ENCODE peak calls at places on chromosomes 12 and 14, in eight cellular contexts. V, N, X, S, Y, U, P and W are unnamed samples.

GRCh38 chr14:84065811-84066210 is 1464.1 kb upstream of the FLRT2 start:
- DNase-seq in Y (no peak), S (no peak), N (no peak), U (no peak), P (no peak), X (no peak), V (no peak), W (no peak)

GRCh38 chr12:66596189-66596588 is 82.7 kb downstream of the GRIP1 start:
- DNase-seq in U (no peak), S (no peak), X (no peak), N (no peak), P (no peak), Y (no peak), V (no peak), W (no peak)

GRCh38 chr14:67577909-67578749 is 21.9 kb downstream of the PIGH start:
- DNase-seq in U (no peak), N (peak; percentile 69), V (no peak), P (no peak), X (no peak), S (no peak), Y (no peak), W (no peak)

GRCh38 chr14:66944872-66945271 is 244.4 kb upstream of the GARIN2 start:
- DNase-seq in V (no peak), P (no peak), S (no peak), N (no peak), X (no peak), U (no peak), Y (no peak), W (no peak)

GRCh38 chr12:69435644-69436043 is 34.5 kb upstream of the FRS2 start:
- DNase-seq in Y (no peak), P (no peak), X (no peak), V (no peak), N (no peak), S (no peak), U (no peak), W (no peak)

GRCh38 chr14:104146651-104147345 is 8.4 kb downstream of the KIF26A start:
- DNase-seq in X (peak; percentile 2), U (peak; percentile 57), N (peak; percentile 70), V (peak; percentile 34), Y (no peak), P (no peak), S (no peak), W (no peak)

GRCh38 chr12:106226884-106227640 is 20.8 kb downstream of the CKAP4 start:
- DNase-seq in P (peak; percentile 51), S (peak; percentile 43), U (no peak), Y (no peak), V (no peak), X (no peak), N (no peak), W (no peak)

GRCh38 chr12:2283480-2283879 is 230.7 kb downstream of the CACNA1C start:
- DNase-seq in U (no peak), P (no peak), V (no peak), Y (no peak), N (no peak), S (no peak), X (no peak), W (no peak)

GRCh38 chr12:76346798-76347420 is 1.3 kb downstream of the BBS10 start:
- DNase-seq in X (no peak), Y (no peak), V (no peak), N (no peak), S (peak; percentile 35), P (no peak), U (no peak), W (no peak)

GRCh38 chr14:95336192-95336760 is 16.6 kb upstream of the CLMN start:
- DNase-seq in U (no peak), X (no peak), V (no peak), P (no peak), N (no peak), Y (no peak), S (no peak), W (no peak)

GRCh38 chr12:19981944-19982343 is 386.4 kb upstream of the PDE3A start:
- DNase-seq in P (no peak), S (no peak), V (no peak), Y (no peak), U (no peak), N (no peak), X (no peak), W (no peak)

GRCh38 chr12:19978193-19978592 is 390.1 kb upstream of the PDE3A start:
- DNase-seq in N (no peak), X (no peak), Y (no peak), V (no peak), U (no peak), P (no peak), S (no peak), W (no peak)

DNA sequence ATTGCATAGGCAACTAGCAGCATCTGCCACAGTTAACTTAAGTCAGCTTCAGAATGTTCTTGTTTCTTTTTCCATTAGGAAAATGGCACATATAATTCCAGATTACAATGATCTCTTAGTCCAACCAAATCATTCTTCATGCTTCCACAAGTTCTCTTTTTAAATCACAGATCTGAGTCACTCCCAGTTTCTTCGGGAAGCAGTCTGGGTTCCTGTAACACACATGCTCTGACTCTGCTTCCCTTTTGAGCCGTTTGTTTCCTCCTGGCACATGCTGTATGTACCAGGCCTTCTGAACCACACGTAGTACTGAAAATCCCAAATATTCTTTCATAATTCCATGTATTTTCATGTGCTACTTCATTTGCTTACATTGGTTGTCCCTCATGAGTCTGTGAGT is 388.8 kb upstream of the PDE3A start:
- DNase-seq in S (no peak), V (no peak), U (no peak), N (no peak), P (no peak), X (no peak), Y (no peak), W (no peak)
- H3K27ac ChIP-seq in S (no peak overlapping the region), V (no peak overlapping the region), U (no peak overlapping the region), N (no peak overlapping the region), P (no peak overlapping the region), X (no peak overlapping the region), Y (no peak overlapping the region), W (no peak overlapping the region)

DNA sequence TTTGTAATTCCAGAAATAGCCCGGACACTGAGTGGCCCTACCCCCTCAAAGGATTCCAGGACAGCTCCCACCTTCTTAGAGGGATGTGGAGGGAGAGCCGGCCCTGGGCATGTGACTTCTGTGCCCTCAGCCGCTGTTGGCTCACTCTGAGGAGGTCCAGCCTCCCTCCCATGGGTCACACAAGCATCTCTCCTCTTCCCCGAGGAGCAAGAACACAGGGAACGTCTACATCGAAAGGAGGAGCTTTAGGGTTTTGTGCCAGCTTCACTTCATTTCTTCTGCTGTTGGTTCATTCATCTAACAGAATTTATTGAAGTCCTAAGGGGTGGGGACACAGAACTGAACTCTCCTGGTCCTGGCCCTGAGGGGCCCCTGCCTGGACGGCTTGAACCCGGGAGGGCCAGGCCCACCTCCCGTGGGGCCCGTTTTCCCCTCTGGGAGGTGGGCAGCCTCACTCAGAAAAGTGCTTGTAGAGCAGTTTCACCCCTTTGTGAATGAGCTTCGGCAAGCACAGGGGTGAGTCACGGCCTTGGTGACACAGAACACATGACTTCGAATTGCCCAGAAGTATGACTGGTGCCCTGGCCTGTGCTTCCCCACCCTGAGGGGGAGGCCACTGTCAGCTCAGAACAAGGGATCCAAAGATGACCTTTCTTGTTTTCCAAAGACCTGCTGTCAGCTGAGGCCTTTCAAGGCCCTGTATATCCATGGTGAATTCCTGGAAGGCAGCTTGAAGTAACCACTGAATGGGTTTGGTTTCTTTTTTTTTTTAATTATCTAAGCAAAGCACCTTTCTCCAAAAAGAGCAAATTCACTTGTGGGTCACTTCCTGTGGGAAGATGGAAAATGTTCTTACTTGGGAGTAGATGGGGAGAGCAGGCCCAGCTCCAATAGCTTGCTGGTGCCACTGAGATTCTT is 39.2 kb downstream of the NFKBIA start:
- DNase-seq in X (no peak), N (no peak), U (peak; percentile 80), V (peak; percentile 84), P (peak; percentile 58), S (peak; percentile 48), Y (peak; percentile 65), W (peak; percentile 95)
- H3K27ac ChIP-seq in X (no peak overlapping the region), N (peak overlapping the region; percentile 73), U (peak overlapping the region; percentile 66), V (peak overlapping the region; percentile 81), P (peak overlapping the region; percentile 82), S (peak overlapping the region; percentile 64), Y (peak overlapping the region; percentile 63), W (peak overlapping the region; percentile 65)

GRCh38 chr14:77904218-77904617 is 104.3 kb downstream of the ADCK1 start:
- DNase-seq in Y (no peak), P (no peak), U (no peak), N (no peak), S (no peak), V (no peak), X (no peak), W (no peak)

GRCh38 chr14:77906446-77906845 is 106.5 kb downstream of the ADCK1 start:
- DNase-seq in X (no peak), U (no peak), S (no peak), V (no peak), P (no peak), N (no peak), Y (no peak), W (no peak)

GRCh38 chr14:77903233-77903632 is 103.3 kb downstream of the ADCK1 start:
- DNase-seq in U (no peak), S (no peak), V (no peak), P (no peak), N (no peak), Y (no peak), X (no peak), W (no peak)

DNA sequence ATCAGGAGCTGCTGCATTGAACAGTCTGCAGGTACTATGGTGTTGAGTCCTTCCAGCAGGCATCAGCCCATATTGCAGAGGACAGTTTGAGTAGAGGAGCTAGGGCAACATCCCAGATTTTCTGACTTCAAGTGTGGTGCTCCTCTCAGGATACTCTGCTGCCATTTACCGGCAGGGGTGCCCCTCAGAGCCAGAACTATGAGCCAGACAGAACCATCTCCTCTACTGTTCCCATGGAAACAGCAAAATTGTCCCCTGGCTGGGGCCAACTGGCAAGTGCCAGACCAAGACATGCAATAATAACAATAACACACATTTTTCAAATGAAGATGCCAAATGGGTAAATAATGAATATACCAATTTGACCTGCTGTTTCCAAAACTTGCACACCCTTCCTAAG is 102.9 kb downstream of the ADCK1 start:
- DNase-seq in V (no peak), S (no peak), X (no peak), U (no peak), Y (no peak), N (no peak), P (no peak), W (no peak)
- H3K27ac ChIP-seq in V (no peak overlapping the region), S (no peak overlapping the region), X (no peak overlapping the region), U (no peak overlapping the region), Y (no peak overlapping the region), N (no peak overlapping the region), P (no peak overlapping the region), W (no peak overlapping the region)

GRCh38 chr12:7009512-7009911 is 8.8 kb downstream of the LPCAT3 start:
- DNase-seq in Y (no peak), X (no peak), S (no peak), N (no peak), V (no peak), U (no peak), P (no peak), W (no peak)
- H3K27ac ChIP-seq in Y (no peak overlapping the region), X (no peak overlapping the region), S (no peak overlapping the region), N (no peak overlapping the region), V (no peak overlapping the region), U (no peak overlapping the region), P (no peak overlapping the region), W (no peak overlapping the region)